ENCODE peak calls at places on chromosomes 16 and 17, in seven cellular contexts. H, Q, F, Z, A, G and E are unnamed samples.

GRCh38 chr16:4698321-4699029 is 5.1 kb downstream of the NUDT16L1 start:
- DNase-seq in H (no peak), Q (no peak), F (no peak), Z (no peak), A (no peak), G (no peak), E (no peak)

GRCh38 chr16:68387301-68387700 is 61.0 kb downstream of the SMPD3 start:
- DNase-seq in H (no peak), Q (no peak), F (no peak), Z (no peak), A (no peak), G (no peak), E (no peak)

GRCh38 chr17:29622337-29623282 is at the start of gene CORO6:
- DNase-seq in H (no peak), Q (no peak), F (peak), Z (no peak), A (peak), G (peak), E (no peak)

GRCh38 chr17:62780273-62780672 is 27.8 kb downstream of the MARCHF10 start:
- DNase-seq in H (no peak), Q (no peak), F (no peak), Z (no peak), A (no peak), G (no peak), E (no peak)

GRCh38 chr16:26992661-26993365 is 73.9 kb upstream of the C16orf82 start:
- DNase-seq in H (no peak), Q (no peak), F (no peak), Z (no peak), A (no peak), G (no peak), E (no peak)

GRCh38 chr17:33438578-33438977 is 145.5 kb upstream of the ASIC2 start:
- DNase-seq in H (no peak), Q (no peak), F (no peak), Z (no peak), A (no peak), G (no peak), E (no peak)

GRCh38 chr17:60971515-60972369 is 294.1 kb downstream of the BCAS3 start:
- DNase-seq in H (peak), Q (peak), F (peak), Z (no peak), A (peak), G (peak), E (peak)

GRCh38 chr16:4852221-4852872 is 5.1 kb downstream of the UBN1 start:
- DNase-seq in H (no peak), Q (peak), F (no peak), Z (no peak), A (no peak), G (no peak), E (no peak)

GRCh38 chr16:4918790-4919210 is 18.1 kb downstream of the PPL start:
- DNase-seq in H (no peak), Q (no peak), F (no peak), Z (no peak), A (no peak), G (no peak), E (no peak)

GRCh38 chr17:32341141-32341856 is 674 bp downstream of the C17orf75 start:
- DNase-seq in H (peak), Q (no peak), F (no peak), Z (no peak), A (peak), G (peak), E (peak)

GRCh38 chr16:59535298-59535697 is 801.2 kb upstream of the GOT2 start:
- DNase-seq in H (no peak), Q (no peak), F (no peak), Z (no peak), A (no peak), G (no peak), E (no peak)